ENCODE peak calls at places on chromosomes 11 and 22, in eight cellular contexts. L, R, I, B, S, Z, X and O are unnamed samples.
A peak's percentile ranks its signal among the peaks of the same experiment; 100 is the strongest.

GRCh38 chr11:121567988-121568387 is 115.2 kb upstream of the SORL1-AS1 start:
- DNase-seq in L (no peak), R (no peak), I (no peak), B (no peak), S (no peak), Z (no peak), X (no peak), O (no peak)

GRCh38 chr22:37431366-37431765 is 4.1 kb upstream of the ELFN2 start:
- DNase-seq in L (no peak), R (no peak), I (no peak), B (no peak), S (no peak), Z (no peak), X (no peak), O (peak; percentile 6)

GRCh38 chr11:87491381-87491780 is 453.6 kb downstream of the TMEM135 start:
- DNase-seq in L (no peak), R (no peak), I (no peak), B (no peak), S (no peak), Z (no peak), X (no peak), O (no peak)

GRCh38 chr11:66454828-66455227 is 11.9 kb upstream of the PELI3 start:
- DNase-seq in L (no peak), R (no peak), I (no peak), B (no peak), S (no peak), Z (no peak), X (no peak), O (no peak)

GRCh38 chr11:112174789-112175595 is at the start of gene BCO2:
- DNase-seq in L (peak; percentile 74), R (peak; percentile 5), I (peak; percentile 34), B (peak; percentile 48), S (peak; percentile 86), Z (peak; percentile 73), X (peak; percentile 49), O (peak; percentile 86)

GRCh38 chr22:46131151-46131587 is 19.2 kb upstream of the PPARA start:
- DNase-seq in L (no peak), R (no peak), I (no peak), B (no peak), S (no peak), Z (peak; percentile 67), X (no peak), O (no peak)

GRCh38 chr11:11027271-11027670 is 169.4 kb upstream of the ZBED5 start:
- DNase-seq in L (peak; percentile 70), R (no peak), I (no peak), B (peak; percentile 89), S (peak; percentile 86), Z (no peak), X (no peak), O (no peak)

GRCh38 chr22:41656515-41656914 is 32.2 kb downstream of the SNU13 start:
- DNase-seq in L (no peak), R (no peak), I (no peak), B (no peak), S (no peak), Z (no peak), X (no peak), O (no peak)

GRCh38 chr11:44572884-44573283 is 7.4 kb downstream of the CD82 start:
- DNase-seq in L (no peak), R (no peak), I (no peak), B (no peak), S (no peak), Z (no peak), X (no peak), O (no peak)

GRCh38 chr11:6864436-6864835 is 1.6 kb downstream of the OR10A2 start:
- DNase-seq in L (peak; percentile 44), R (no peak), I (no peak), B (peak; percentile 74), S (peak; percentile 36), Z (no peak), X (no peak), O (no peak)

GRCh38 chr22:38751422-38752346 is 4.1 kb downstream of the SUN2 start:
- DNase-seq in L (no peak), R (peak; percentile 48), I (no peak), B (no peak), S (no peak), Z (no peak), X (no peak), O (peak; percentile 67)

GRCh38 chr11:1755344-1756023 is 5.1 kb upstream of the IFITM10 start:
- DNase-seq in L (no peak), R (no peak), I (no peak), B (no peak), S (no peak), Z (no peak), X (no peak), O (peak; percentile 86)

GRCh38 chr11:2703487-2704141 is 3.8 kb upstream of the KCNQ1OT1 start:
- DNase-seq in L (peak; percentile 25), R (no peak), I (no peak), B (no peak), S (no peak), Z (no peak), X (no peak), O (peak; percentile 24)

GRCh38 chr22:11629661-11630385 is 3898.2 kb upstream of the OR11H1 start:
- DNase-seq in L (no peak), R (no peak), I (no peak), B (no peak), S (no peak), Z (no peak), X (no peak), O (no peak)

GRCh38 chr11:5891216-5891800 is 1.7 kb upstream of the OR52E5 start:
- DNase-seq in L (peak; percentile 33), R (no peak), I (no peak), B (peak; percentile 31), S (peak; percentile 36), Z (no peak), X (peak; percentile 0), O (no peak)

GRCh38 chr22:49040754-49041467 is 786.8 kb downstream of the BRD1 start:
- DNase-seq in L (no peak), R (no peak), I (no peak), B (no peak), S (no peak), Z (no peak), X (no peak), O (no peak)

GRCh38 chr22:48783821-48784266 is 1043.8 kb downstream of the BRD1 start:
- DNase-seq in L (no peak), R (no peak), I (no peak), B (no peak), S (no peak), Z (no peak), X (no peak), O (no peak)

GRCh38 chr11:3888876-3889275 is 33.4 kb downstream of the STIM1 start:
- DNase-seq in L (no peak), R (no peak), I (no peak), B (no peak), S (no peak), Z (no peak), X (no peak), O (no peak)

GRCh38 chr11:30960387-30960992 is 374.3 kb upstream of the MPPED2 start:
- DNase-seq in L (peak; percentile 71), R (no peak), I (peak; percentile 3), B (no peak), S (peak; percentile 72), Z (peak; percentile 53), X (peak; percentile 8), O (no peak)

GRCh38 chr11:86162257-86162656 is 82.3 kb upstream of the EED start:
- DNase-seq in L (peak; percentile 94), R (no peak), I (peak; percentile 39), B (peak; percentile 91), S (peak; percentile 89), Z (no peak), X (no peak), O (peak; percentile 46)

GRCh38 chr22:50030315-50031188 is 18.0 kb upstream of the IL17REL start:
- DNase-seq in L (peak; percentile 62), R (peak; percentile 84), I (peak; percentile 10), B (peak; percentile 67), S (peak; percentile 67), Z (peak; percentile 82), X (peak; percentile 61), O (peak; percentile 86)

GRCh38 chr11:33742249-33742851 is 6.1 kb upstream of the CD59 start:
- DNase-seq in L (peak; percentile 69), R (no peak), I (no peak), B (peak; percentile 44), S (peak; percentile 61), Z (no peak), X (no peak), O (no peak)

GRCh38 chr11:28337701-28338100 is 229.5 kb downstream of the METTL15 start:
- DNase-seq in L (no peak), R (no peak), I (no peak), B (no peak), S (no peak), Z (no peak), X (no peak), O (no peak)